ENCODE peak calls at places on chromosome 22, in eight cellular contexts. Z is activated T-cell treated with anti-CD3 and anti-CD28 coated beads, Interleukin-2, amount 50 U/mL, for 48 hours; J is left cardiac atrium; B is CD4-positive, alpha-beta memory T cell; T is EL; A is activated naive CD4-positive, alpha-beta T cell; U is NCI-H1092; W is activated CD8-positive, alpha-beta memory T cell treated with anti-CD3 and anti-CD28 coated beads, Interleukin-2, amount 10 ng/mL, durations not matched to agents 7 days and 5 days. L is an unnamed sample.
A peak's percentile ranks its signal among the peaks of the same experiment; 100 is the strongest.

GRCh38 chr22:27534720-27535125 is 266.8 kb downstream of the MN1 start:
- DNase-seq in Z (no peak), J (no peak), B (no peak), T (peak; percentile 51), A (no peak), U (no peak), W (no peak), L (no peak)

GRCh38 chr22:40595497-40596234 is 40.9 kb downstream of the MRTFA start:
- DNase-seq in Z (no peak), J (no peak), B (no peak), T (no peak), A (no peak), U (no peak), W (no peak), L (no peak)

GRCh38 chr22:31540966-31541365 is 44.6 kb downstream of the SFI1 start:
- DNase-seq in Z (no peak), J (no peak), B (no peak), T (no peak), A (no peak), U (no peak), W (peak; percentile 26), L (no peak)

GRCh38 chr22:39090426-39091064 is 6.5 kb upstream of the APOBEC3H start:
- DNase-seq in Z (peak; percentile 90), J (peak; percentile 33), B (peak; percentile 94), T (peak; percentile 63), A (peak; percentile 76), U (no peak), W (peak; percentile 97), L (no peak)

GRCh38 chr22:42185915-42186439 is 55.4 kb upstream of the CYP2D6 start:
- DNase-seq in Z (no peak), J (no peak), B (no peak), T (no peak), A (no peak), U (no peak), W (no peak), L (no peak)

GRCh38 chr22:30481711-30482110 is 9.9 kb upstream of the SEC14L3 start:
- DNase-seq in Z (no peak), J (no peak), B (no peak), T (peak; percentile 75), A (no peak), U (no peak), W (no peak), L (no peak)

GRCh38 chr22:44188986-44189630 is 8.4 kb downstream of the PARVG start:
- DNase-seq in Z (no peak), J (no peak), B (no peak), T (no peak), A (no peak), U (no peak), W (no peak), L (no peak)

GRCh38 chr22:21761086-21761485 is 25.5 kb upstream of the YPEL1 start:
- DNase-seq in Z (peak; percentile 37), J (no peak), B (no peak), T (no peak), A (no peak), U (no peak), W (peak; percentile 84), L (no peak)

GRCh38 chr22:44337658-44338004 is 24.9 kb upstream of the SHISAL1 start:
- DNase-seq in Z (no peak), J (peak; percentile 72), B (no peak), T (peak; percentile 67), A (no peak), U (no peak), W (no peak), L (no peak)

GRCh38 chr22:23235425-23235824 is 55.1 kb downstream of the BCR start:
- DNase-seq in Z (no peak), J (no peak), B (no peak), T (no peak), A (no peak), U (no peak), W (no peak), L (no peak)

GRCh38 chr22:25202290-25202921 is 2.7 kb downstream of the CRYBB3 start:
- DNase-seq in Z (peak; percentile 76), J (peak; percentile 49), B (peak; percentile 28), T (peak; percentile 52), A (peak; percentile 30), U (peak; percentile 41), W (peak; percentile 70), L (peak; percentile 9)

GRCh38 chr22:27853404-27853803 is 51.8 kb upstream of the MN1 start:
- DNase-seq in Z (no peak), J (no peak), B (no peak), T (no peak), A (no peak), U (no peak), W (no peak), L (no peak)

GRCh38 chr22:29002603-29003002 is 59.0 kb downstream of the C22orf31 start:
- DNase-seq in Z (no peak), J (no peak), B (no peak), T (no peak), A (no peak), U (peak; percentile 17), W (no peak), L (no peak)

GRCh38 chr22:46370584-46371373 is 35.3 kb downstream of the TRMU start:
- DNase-seq in Z (no peak), J (no peak), B (peak; percentile 24), T (no peak), A (peak; percentile 15), U (no peak), W (peak; percentile 60), L (no peak)